ENCODE peak calls at places on chromosome 14, in eight cellular contexts. S is uterus, L is AG04450, K is ascending aorta, C is neural progenitor cell, P is A673, M is IMR-90, J is endodermal cell. O is an unnamed sample.

GRCh38 chr14:54500744-54501143 is 9.0 kb upstream of the CGRRF1 start:
- DNase-seq in S (no peak), L (no peak), K (no peak), C (no peak), P (no peak), M (no peak), J (no peak), O (no peak)

GRCh38 chr14:61663312-61663974 is 31.9 kb upstream of the HIF1A start:
- DNase-seq in S (no peak), L (no peak), K (no peak), C (no peak), P (no peak), M (no peak), J (no peak), O (no peak)

GRCh38 chr14:54329082-54329695 is 67.6 kb upstream of the CDKN3 start:
- DNase-seq in S (peak), L (no peak), K (no peak), C (peak), P (peak), M (peak), J (peak), O (peak)

GRCh38 chr14:67409461-67409860 is 2.5 kb downstream of the PLEK2 start:
- DNase-seq in S (no peak), L (no peak), K (no peak), C (no peak), P (no peak), M (no peak), J (no peak), O (no peak)

GRCh38 chr14:67668559-67668958 is 5.9 kb downstream of the VTI1B start:
- DNase-seq in S (no peak), L (no peak), K (no peak), C (no peak), P (no peak), M (no peak), J (no peak), O (no peak)

GRCh38 chr14:48805315-48805714 is 780.9 kb downstream of the RPS29 start:
- DNase-seq in S (no peak), L (no peak), K (no peak), C (peak), P (no peak), M (no peak), J (peak), O (peak)

GRCh38 chr14:96584199-96584906 is 82.2 kb downstream of the PAPOLA start:
- DNase-seq in S (no peak), L (no peak), K (no peak), C (peak), P (peak), M (no peak), J (peak), O (peak)

GRCh38 chr14:94355191-94355794 is 32.2 kb upstream of the SERPINA6 start:
- DNase-seq in S (no peak), L (peak), K (peak), C (peak), P (peak), M (peak), J (peak), O (peak)

GRCh38 chr14:92511472-92512247 is 1.9 kb upstream of the RIN3 start:
- DNase-seq in S (peak), L (peak), K (peak), C (no peak), P (peak), M (peak), J (peak), O (no peak)

GRCh38 chr14:91374897-91375747 is 42.5 kb downstream of the CCDC88C start:
- DNase-seq in S (no peak), L (no peak), K (no peak), C (peak), P (no peak), M (no peak), J (peak), O (no peak)

GRCh38 chr14:52055215-52055614 is 13.6 kb downstream of the NID2 start:
- DNase-seq in S (no peak), L (no peak), K (no peak), C (no peak), P (no peak), M (peak), J (no peak), O (no peak)

GRCh38 chr14:42806909-42807315 is 1200.2 kb downstream of the LRFN5 start:
- DNase-seq in S (no peak), L (peak), K (no peak), C (no peak), P (no peak), M (peak), J (no peak), O (no peak)

GRCh38 chr14:92099802-92100201 is 6.6 kb downstream of the ATXN3 start:
- DNase-seq in S (no peak), L (no peak), K (no peak), C (no peak), P (no peak), M (peak), J (no peak), O (no peak)

DNA sequence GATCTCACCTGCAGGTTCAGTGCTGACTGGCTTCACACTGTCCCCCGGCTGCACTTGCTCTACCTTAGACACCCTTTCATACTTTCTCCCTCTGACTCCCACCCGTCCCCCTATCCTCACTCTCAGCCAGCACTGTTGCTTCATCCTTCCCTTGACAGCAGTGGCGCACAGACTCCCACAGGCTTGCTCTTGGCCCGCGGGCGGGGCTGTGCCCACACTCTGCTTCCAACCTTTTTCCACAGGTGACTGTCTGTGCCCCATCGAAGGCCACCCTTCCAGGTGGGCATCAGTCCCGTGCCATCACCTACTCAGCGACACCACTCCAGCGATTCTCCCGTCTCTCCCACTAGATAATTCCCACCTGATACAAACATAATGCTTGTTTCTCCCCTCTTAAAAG is 1.0 kb upstream of the RPS6KL1 start:
- DNase-seq in S (no peak), L (no peak), K (no peak), C (no peak), P (no peak), M (no peak), J (no peak), O (no peak)
- H3K27ac ChIP-seq in S (no peak), L (no peak), K (no peak), C (no peak), P (no peak), M (no peak), J (no peak), O (no peak)

GRCh38 chr14:88599761-88600439 is 37.1 kb downstream of the ZC3H14 start:
- DNase-seq in S (no peak), L (no peak), K (no peak), C (no peak), P (no peak), M (no peak), J (no peak), O (no peak)
- H3K4me3 ChIP-seq in S (no peak), L (no peak), K (no peak), C (no peak), P (no peak), M (no peak), J (no peak), O (no peak)

GRCh38 chr14:21101802-21102413 is 1.0 kb downstream of the TMEM253 start:
- DNase-seq in S (no peak), L (no peak), K (peak), C (no peak), P (no peak), M (no peak), J (peak), O (no peak)

GRCh38 chr14:21100931-21101330 is at the start of gene TMEM253:
- DNase-seq in S (no peak), L (no peak), K (peak), C (no peak), P (no peak), M (no peak), J (peak), O (no peak)

GRCh38 chr14:21103710-21104447 is 3.0 kb downstream of the TMEM253 start:
- DNase-seq in S (peak), L (peak), K (peak), C (peak), P (peak), M (peak), J (peak), O (no peak)

GRCh38 chr14:21103165-21103709 is 2.4 kb downstream of the TMEM253 start:
- DNase-seq in S (no peak), L (no peak), K (no peak), C (no peak), P (no peak), M (no peak), J (no peak), O (no peak)

GRCh38 chr14:21102472-21103164 is 1.8 kb downstream of the TMEM253 start:
- DNase-seq in S (no peak), L (no peak), K (no peak), C (peak), P (no peak), M (no peak), J (peak), O (no peak)
- H3K27ac ChIP-seq in S (no peak), L (no peak), K (no peak), C (no peak), P (peak), M (no peak), J (no peak), O (no peak)

GRCh38 chr14:23366163-23366921 is 1.4 kb upstream of the EFS start:
- DNase-seq in S (peak), L (peak), K (peak), C (peak), P (peak), M (peak), J (peak), O (no peak)
- H3K4me3 ChIP-seq in S (peak), L (peak), K (peak), C (peak), P (peak), M (peak), J (peak), O (peak)

GRCh38 chr14:56378046-56378445 is 201.6 kb upstream of the TMEM260 start:
- DNase-seq in S (no peak), L (no peak), K (no peak), C (no peak), P (no peak), M (peak), J (no peak), O (no peak)
- H3K27ac ChIP-seq in S (no peak), L (peak), K (peak), C (no peak), P (no peak), M (peak), J (no peak), O (no peak)

GRCh38 chr14:19823178-19823577 is 19.6 kb downstream of the OR4N2 start:
- DNase-seq in S (no peak), L (no peak), K (no peak), C (no peak), P (no peak), M (no peak), J (no peak), O (no peak)
- H3K4me3 ChIP-seq in S (no peak), L (no peak), K (no peak), C (no peak), P (no peak), M (no peak), J (no peak), O (no peak)

DNA sequence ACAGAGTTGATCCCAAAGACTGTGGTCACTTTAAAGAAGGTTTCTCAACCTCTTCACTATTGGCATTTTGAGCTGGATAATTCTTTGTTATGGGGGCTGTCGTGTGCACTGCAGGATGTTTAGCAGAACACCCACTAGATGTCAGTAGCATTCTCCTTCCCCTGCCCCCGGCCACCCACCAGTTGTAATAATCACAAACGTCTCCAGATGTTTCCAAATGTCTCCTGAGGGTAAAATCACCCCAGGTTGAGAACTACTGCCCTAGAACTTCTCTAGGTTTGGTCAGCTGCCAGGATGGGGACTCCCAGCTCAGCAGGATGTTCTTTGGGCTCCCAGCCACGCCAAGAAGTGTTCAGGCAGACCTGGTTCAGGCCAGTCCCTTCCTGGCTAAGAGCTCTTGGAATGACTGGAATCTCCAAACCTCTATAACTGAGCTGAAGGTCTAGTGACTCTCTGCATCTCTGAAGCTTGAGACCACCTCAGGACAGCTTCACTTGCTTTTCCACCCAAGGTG is 12.5 kb upstream of the AJUBA start:
- DNase-seq in S (no peak), L (no peak), K (no peak), C (peak), P (peak), M (peak), J (peak), O (no peak)
- H3K27ac ChIP-seq in S (peak), L (no peak), K (no peak), C (peak), P (peak), M (no peak), J (no peak), O (no peak)

O was measured in iPS DF 6.9.